ENCODE peak calls at places on chromosomes 3 and 15, in five cellular contexts. B is OCI-LY7, D is MG63, J is lower lobe of right lung, T is right cardiac atrium. S is an unnamed sample.

GRCh38 chr3:69997486-69998307 is 1.8 kb upstream of the SAMMSON start:
- DNase-seq in B (no peak), D (no peak), J (no peak), T (no peak), S (no peak)

GRCh38 chr3:21551019-21551418 is 200.0 kb downstream of the ZNF385D start:
- DNase-seq in B (no peak), D (no peak), J (no peak), T (no peak), S (no peak)

GRCh38 chr15:78167227-78167888 is 18.2 kb downstream of the IDH3A start:
- DNase-seq in B (peak), D (no peak), J (no peak), T (no peak), S (peak)

GRCh38 chr3:12898980-12899755 is 57.8 kb upstream of the RPL32 start:
- DNase-seq in B (no peak), D (no peak), J (peak), T (no peak), S (no peak)

GRCh38 chr3:96319176-96319575 is 495.2 kb upstream of the EPHA6 start:
- DNase-seq in B (no peak), D (no peak), J (no peak), T (no peak), S (no peak)

GRCh38 chr3:5339967-5340535 is 152.5 kb downstream of the EDEM1 start:
- DNase-seq in B (no peak), D (peak), J (no peak), T (no peak), S (no peak)

GRCh38 chr3:79598594-79598993 is 169.2 kb downstream of the ROBO1 start:
- DNase-seq in B (no peak), D (no peak), J (no peak), T (peak), S (no peak)

GRCh38 chr3:14547693-14548092 is 7.6 kb upstream of the GRIP2 start:
- DNase-seq in B (no peak), D (no peak), J (no peak), T (no peak), S (no peak)

GRCh38 chr3:49415931-49416601 is 3.8 kb downstream of the TCTA start:
- DNase-seq in B (peak), D (no peak), J (no peak), T (no peak), S (peak)

GRCh38 chr3:44323341-44323955 is 15.1 kb upstream of the TCAIM start:
- DNase-seq in B (peak), D (peak), J (peak), T (peak), S (peak)

GRCh38 chr3:108088697-108089096 is 2.1 kb downstream of the CD47 start:
- DNase-seq in B (peak), D (no peak), J (no peak), T (no peak), S (peak)
- H3K4me3 ChIP-seq in B (peak), D (peak), J (peak), T (peak), S (peak)

GRCh38 chr3:18499256-18499655 is 74.1 kb upstream of the SATB1 start:
- DNase-seq in B (peak), D (no peak), J (no peak), T (no peak), S (peak)
- H3K4me3 ChIP-seq in B (peak), D (no peak), J (no peak), T (no peak), S (no peak)

GRCh38 chr3:130828931-130829574 is 64.8 kb upstream of the ATP2C1 start:
- DNase-seq in B (no peak), D (no peak), J (no peak), T (no peak), S (no peak)
- H3K4me3 ChIP-seq in B (no peak), D (no peak), J (no peak), T (no peak), S (no peak)

GRCh38 chr15:83653288-83653638 is 660 bp upstream of the ADAMTSL3 start:
- DNase-seq in B (no peak), D (no peak), J (no peak), T (no peak), S (no peak)
- H3K4me3 ChIP-seq in B (no peak), D (no peak), J (peak), T (peak), S (no peak)

DNA sequence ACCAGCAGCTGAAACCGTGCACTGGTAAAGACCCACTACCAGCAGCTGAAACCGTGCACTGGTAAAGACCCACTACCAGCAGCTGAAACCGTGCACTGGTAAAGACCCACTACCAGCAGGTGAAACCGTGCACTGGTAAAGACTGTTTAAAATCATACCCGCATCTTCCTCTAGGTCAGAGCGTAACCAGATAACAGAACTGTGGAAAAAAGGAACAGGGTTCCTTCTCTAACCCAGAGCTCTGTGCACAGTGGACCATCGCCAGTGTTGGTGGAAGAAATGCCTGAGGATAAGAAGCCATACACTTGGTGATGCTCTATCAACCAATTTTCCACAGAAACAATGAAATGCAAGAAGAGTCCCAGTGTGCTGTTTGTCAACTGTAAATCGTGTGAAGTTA is 243.4 kb downstream of the NTRK3 start:
- DNase-seq in B (no peak), D (no peak), J (no peak), T (no peak), S (no peak)
- H3K4me3 ChIP-seq in B (no peak), D (no peak), J (no peak), T (no peak), S (no peak)

GRCh38 chr3:9420850-9421549 is 23.6 kb downstream of the SETD5 start:
- DNase-seq in B (no peak), D (no peak), J (no peak), T (no peak), S (no peak)

GRCh38 chr3:9428411-9428810 is 31.0 kb downstream of the SETD5 start:
- DNase-seq in B (no peak), D (no peak), J (no peak), T (no peak), S (no peak)

DNA sequence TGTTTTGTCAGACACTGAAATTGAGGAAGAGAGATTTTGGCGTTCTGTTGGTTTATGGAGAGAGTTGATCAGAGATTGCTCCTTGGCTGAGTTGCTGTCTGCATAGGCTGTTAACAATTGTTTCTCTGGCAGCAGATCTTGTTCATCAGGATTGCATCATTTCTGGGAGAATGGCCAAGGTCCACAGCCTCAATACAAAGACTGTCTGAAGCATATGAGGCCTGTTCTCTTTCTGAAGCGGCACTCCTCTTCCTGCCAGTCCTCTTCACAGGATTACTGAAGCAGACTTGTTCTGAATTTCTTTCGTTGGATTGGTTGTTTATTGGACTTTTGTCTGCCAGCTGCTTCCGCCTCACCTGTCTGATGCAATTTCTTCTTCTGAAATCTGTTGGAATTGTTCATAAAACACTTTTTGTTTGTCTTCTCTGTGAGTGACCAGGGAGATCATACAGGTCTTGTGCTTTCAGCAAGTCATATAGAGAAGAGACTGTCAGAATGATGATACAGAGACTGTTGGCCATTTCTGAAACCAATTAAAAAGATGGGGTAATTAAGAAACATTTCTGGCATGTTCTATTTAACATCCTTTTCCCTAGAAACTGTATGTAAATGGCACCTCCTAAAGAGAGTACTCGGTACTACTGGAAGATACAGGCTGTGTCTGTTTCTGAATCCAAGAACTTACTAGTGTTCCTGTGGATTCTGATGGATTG is 25.5 kb downstream of the SETD5 start:
- DNase-seq in B (no peak), D (peak), J (peak), T (peak), S (no peak)
- H3K4me3 ChIP-seq in B (no peak), D (no peak), J (no peak), T (no peak), S (no peak)